ENCODE peak calls at places on chromosomes 13 and 19, in six cellular contexts. K is HT-29, U is NCI-H774, B is NCI-H446, M is frontal cortex, L is H54. A is an unnamed sample.

GRCh38 chr19:45908956-45909355 is 5.6 kb downstream of the NANOS2 start:
- DNase-seq in K (no peak), L (no peak), M (no peak), B (no peak), U (no peak), A (no peak)

GRCh38 chr19:50025794-50026549 is at the start of gene ZNF473:
- DNase-seq in M (peak), L (peak), B (peak), K (peak), U (peak), A (peak)

GRCh38 chr19:14085309-14085995 is at the start of gene C19orf67:
- DNase-seq in U (no peak), K (no peak), B (no peak), L (no peak), M (no peak), A (no peak)

GRCh38 chr19:43313711-43314495 is 39.6 kb upstream of the CD177 start:
- DNase-seq in M (no peak), K (no peak), U (no peak), B (no peak), L (no peak), A (no peak)

GRCh38 chr13:24512208-24513068 is at the start of gene PARP4:
- DNase-seq in U (peak), B (peak), L (peak), M (peak), K (peak), A (peak)

GRCh38 chr19:14476663-14477401 is 1.7 kb upstream of the PTGER1 start:
- DNase-seq in B (no peak), L (peak), M (no peak), U (no peak), K (peak), A (no peak)

GRCh38 chr13:94749162-94749561 is 36.8 kb upstream of the SOX21 start:
- DNase-seq in U (no peak), B (no peak), L (no peak), K (no peak), M (no peak), A (no peak)

GRCh38 chr19:17865364-17866311 is 5.9 kb downstream of the RPL18A start:
- DNase-seq in B (no peak), L (no peak), K (peak), U (no peak), M (no peak), A (no peak)

GRCh38 chr13:25602206-25602605 is 230.4 kb downstream of the ATP8A2 start:
- DNase-seq in K (no peak), L (no peak), B (no peak), U (no peak), M (no peak), A (no peak)

GRCh38 chr13:40342461-40342860 is 324.0 kb downstream of the FOXO1 start:
- DNase-seq in B (no peak), L (no peak), U (no peak), M (no peak), K (no peak), A (no peak)

GRCh38 chr19:18223860-18224524 is 2.2 kb downstream of the PDE4C start:
- DNase-seq in L (peak), K (peak), B (no peak), M (no peak), U (peak), A (no peak)

GRCh38 chr13:59879281-59879680 is 284.4 kb downstream of the DIAPH3 start:
- DNase-seq in B (no peak), U (no peak), K (no peak), M (no peak), L (no peak), A (no peak)

GRCh38 chr19:15378529-15379082 is 981 bp downstream of the AKAP8 start:
- DNase-seq in K (peak), B (peak), L (peak), M (peak), U (peak), A (peak)

GRCh38 chr19:18385359-18385674 is 641 bp upstream of the GDF15 start:
- DNase-seq in B (no peak), U (no peak), M (no peak), L (no peak), K (no peak), A (no peak)

A was measured in NCI-H1694 treated with DMSO at 0.1 percent for 48 hours.